ENCODE peak calls at places on chromosomes 1 and 21, in seven cellular contexts. X is HFF-Myc, T is IMR-90, Q is AG10803, K is cardiac fibroblast, M is vagina, E is Panc1. B is an unnamed sample.

GRCh38 chr1:111359376-111359775 is 68.2 kb downstream of the OVGP1 start:
- DNase-seq in M (no peak), T (no peak), X (no peak), Q (no peak), K (no peak), E (no peak), B (no peak)

GRCh38 chr1:58528518-58528917 is 18.0 kb downstream of the OMA1 start:
- DNase-seq in K (peak; percentile 84), X (no peak), Q (peak; percentile 84), T (peak; percentile 78), E (no peak), M (no peak), B (no peak)

GRCh38 chr21:35428489-35428888 is 379.4 kb upstream of the RUNX1 start:
- DNase-seq in X (no peak), Q (peak; percentile 63), M (no peak), K (peak; percentile 62), E (no peak), T (no peak), B (no peak)

GRCh38 chr21:46093668-46094400 is 4.1 kb upstream of the COL6A2 start:
- DNase-seq in X (no peak), T (no peak), K (no peak), M (peak; percentile 91), E (no peak), Q (no peak), B (no peak)

GRCh38 chr1:192788184-192788583 is 20.7 kb upstream of the RGS2 start:
- DNase-seq in M (no peak), T (peak; percentile 85), X (no peak), K (peak; percentile 62), Q (peak; percentile 82), E (peak; percentile 4), B (no peak)

GRCh38 chr1:32749726-32750224 is 47.2 kb upstream of the SYNC start:
- DNase-seq in Q (no peak), M (no peak), T (no peak), E (no peak), X (no peak), K (no peak), B (no peak)

GRCh38 chr1:160755864-160756616 is 17.0 kb downstream of the SLAMF7 start:
- DNase-seq in M (no peak), K (no peak), E (no peak), X (no peak), Q (no peak), T (no peak), B (no peak)

GRCh38 chr21:16587141-16587570 is 857.4 kb downstream of the USP25 start:
- DNase-seq in Q (peak; percentile 59), T (peak; percentile 65), X (no peak), K (peak; percentile 80), M (no peak), E (peak; percentile 20), B (no peak)

GRCh38 chr1:66598670-66599069 is 64.7 kb downstream of the SGIP1 start:
- DNase-seq in Q (peak; percentile 85), T (peak; percentile 88), X (peak; percentile 85), E (no peak), K (peak; percentile 67), M (no peak), B (no peak)

GRCh38 chr1:157162345-157162744 is 24.1 kb upstream of the ETV3 start:
- DNase-seq in K (no peak), T (no peak), M (no peak), X (no peak), Q (no peak), E (no peak), B (no peak)

GRCh38 chr1:89907669-89908293 is 86.9 kb downstream of the LRRC8D start:
- DNase-seq in X (peak; percentile 31), K (peak; percentile 54), T (peak; percentile 82), E (no peak), Q (peak; percentile 52), M (no peak), B (no peak)

GRCh38 chr1:90821152-90821792 is 104.2 kb upstream of the BARHL2 start:
- DNase-seq in K (no peak), E (no peak), Q (no peak), X (no peak), M (no peak), T (no peak), B (no peak)

GRCh38 chr1:58358311-58358710 is 188.2 kb downstream of the OMA1 start:
- DNase-seq in M (no peak), Q (peak; percentile 48), K (peak; percentile 1), E (no peak), T (peak; percentile 17), X (no peak), B (no peak)

GRCh38 chr1:42427240-42427639 is 28.6 kb downstream of the ZMYND12 start:
- DNase-seq in Q (no peak), T (no peak), X (no peak), E (no peak), M (no peak), K (peak; percentile 21), B (no peak)

GRCh38 chr1:30253807-30254440 is 469.5 kb downstream of the MATN1 start:
- DNase-seq in Q (no peak), K (no peak), X (no peak), M (no peak), E (no peak), T (no peak), B (no peak)

GRCh38 chr1:74245168-74245753 is 10.1 kb downstream of the TNNI3K start:
- DNase-seq in Q (no peak), K (no peak), E (no peak), T (no peak), M (no peak), X (no peak), B (no peak)

GRCh38 chr1:79312438-79312837 is 305.9 kb upstream of the ADGRL4 start:
- DNase-seq in E (no peak), M (no peak), X (no peak), T (no peak), K (peak; percentile 53), Q (no peak), B (no peak)

GRCh38 chr1:76266762-76267161 is 192.2 kb downstream of the ST6GALNAC3 start:
- DNase-seq in M (no peak), X (no peak), K (no peak), E (no peak), Q (no peak), T (no peak), B (no peak)

GRCh38 chr1:218865591-218865990 is 308.1 kb upstream of the LYPLAL1 start:
- DNase-seq in E (no peak), M (no peak), X (no peak), K (peak; percentile 81), Q (peak; percentile 9), T (peak; percentile 47), B (no peak)

DNA sequence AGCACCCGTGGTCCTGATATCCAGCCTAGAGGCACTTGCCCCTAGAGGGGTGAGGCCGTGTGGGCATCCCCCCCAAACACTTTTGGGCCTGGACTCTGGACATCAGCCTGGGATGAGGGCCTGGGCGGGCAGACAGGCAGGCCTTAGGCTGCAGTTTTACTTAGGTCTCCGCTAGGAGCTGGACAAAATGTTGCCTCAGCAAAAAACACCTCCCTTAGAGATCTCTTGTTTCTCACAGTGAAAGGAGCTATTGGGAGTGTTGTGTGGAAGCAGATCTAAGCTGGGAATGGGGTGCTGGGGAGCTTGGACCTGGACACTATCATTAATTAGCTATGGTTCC is 466 bp upstream of the ALX3 start:
- DNase-seq in E (no peak), X (no peak), M (no peak), K (no peak), Q (no peak), T (no peak), B (no peak)
- H3K4me3 ChIP-seq in E (no peak overlapping the region), X (no peak overlapping the region), M (no peak overlapping the region), K (no peak overlapping the region), Q (no peak overlapping the region), T (no peak overlapping the region), B (no peak overlapping the region)

GRCh38 chr1:7961199-7962010 is at the start of gene PARK7:
- DNase-seq in X (peak; percentile 94), M (peak; percentile 99), Q (peak; percentile 99), E (peak; percentile 97), K (peak; percentile 100), T (peak; percentile 99), B (peak; percentile 99)

GRCh38 chr1:7962636-7963377 is 1.3 kb downstream of the PARK7 start:
- DNase-seq in Q (no peak), X (no peak), K (no peak), M (no peak), T (peak; percentile 8), E (no peak), B (no peak)

GRCh38 chr1:7960867-7961198 is 678 bp upstream of the PARK7 start:
- DNase-seq in E (no peak), T (no peak), X (no peak), M (no peak), Q (no peak), K (no peak), B (no peak)

GRCh38 chr1:7962011-7962335 is 462 bp downstream of the PARK7 start:
- DNase-seq in X (no peak), Q (no peak), K (no peak), E (no peak), T (no peak), M (no peak), B (no peak)

DNA sequence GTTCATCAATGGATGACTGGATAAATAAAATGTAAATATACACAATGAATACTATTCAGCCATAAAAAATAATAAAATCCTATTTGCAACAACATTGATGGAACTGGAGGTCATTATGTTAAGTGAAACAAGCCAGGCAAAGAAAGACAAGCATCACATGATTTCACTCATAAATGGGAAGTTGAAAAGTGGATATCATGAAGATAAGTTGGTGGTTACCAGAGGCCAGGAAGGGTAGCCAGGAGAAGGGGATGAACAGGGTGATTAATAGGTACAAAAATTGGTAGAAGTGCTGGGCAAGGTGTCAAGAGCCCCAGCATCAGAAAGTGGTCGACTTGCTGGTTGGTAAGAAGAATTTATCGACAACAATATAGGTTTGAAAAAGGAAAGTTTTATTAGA is 1.3 kb upstream of the PARK7 start:
- DNase-seq in K (no peak), E (no peak), M (no peak), Q (no peak), T (no peak), X (no peak), B (no peak)
- H3K4me3 ChIP-seq in K (no peak overlapping the region), E (no peak overlapping the region), M (no peak overlapping the region), Q (no peak overlapping the region), T (no peak overlapping the region), X (no peak overlapping the region), B (no peak overlapping the region)

DNA sequence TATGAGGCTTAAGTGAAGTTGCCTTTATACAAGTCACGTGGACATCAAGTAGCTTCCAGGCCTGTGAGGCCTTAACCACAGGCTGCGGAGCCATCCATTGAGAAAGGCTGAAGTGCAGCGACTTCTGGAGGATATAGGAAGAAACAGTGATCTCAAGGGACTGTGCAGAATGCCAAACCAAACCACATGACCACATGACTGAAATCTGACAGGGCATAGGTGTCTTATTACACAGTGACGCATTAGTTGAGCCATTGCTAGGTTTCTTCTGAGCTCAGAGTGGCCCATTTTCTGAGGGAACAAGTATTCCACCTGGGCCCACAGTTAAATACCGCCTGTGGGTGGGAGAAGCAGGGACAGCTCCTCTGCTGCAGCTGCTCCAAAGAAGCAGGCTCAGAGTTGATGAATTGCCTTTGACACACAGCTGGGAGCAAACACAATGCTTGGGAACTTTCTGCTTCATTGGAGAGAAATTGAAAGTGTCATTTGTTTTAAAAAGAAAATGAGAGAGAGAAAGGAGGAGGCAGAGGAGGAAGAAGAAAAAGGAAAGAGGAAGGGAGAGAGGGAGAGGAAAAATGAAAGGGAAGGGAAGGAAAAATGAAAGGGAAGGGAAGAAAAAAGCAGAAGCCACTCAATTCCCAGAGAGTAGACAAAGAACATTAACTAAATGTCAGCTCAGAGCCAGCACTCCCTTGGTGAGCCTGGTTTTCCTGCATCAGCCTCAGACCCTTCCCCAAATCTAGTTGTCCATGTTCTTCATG is 94.4 kb downstream of the COLGALT2 start:
- DNase-seq in Q (peak; percentile 89), M (no peak), X (peak; percentile 76), E (peak; percentile 54), K (peak; percentile 95), T (peak; percentile 98), B (no peak)
- H3K4me3 ChIP-seq in Q (no peak overlapping the region), M (no peak overlapping the region), X (no peak overlapping the region), E (no peak overlapping the region), K (no peak overlapping the region), T (no peak overlapping the region), B (no peak overlapping the region)

GRCh38 chr1:179753061-179753460 is 10.0 kb downstream of the FAM163A start:
- DNase-seq in T (peak; percentile 16), K (no peak), M (no peak), Q (no peak), E (no peak), X (no peak), B (no peak)
- H3K4me3 ChIP-seq in T (no peak overlapping the region), K (no peak overlapping the region), M (no peak overlapping the region), Q (no peak overlapping the region), E (no peak overlapping the region), X (no peak overlapping the region), B (no peak overlapping the region)